ENCODE peak calls at places on chromosomes 13 and 19, in nine cellular contexts. H, Y, B, W, X, O, C, R and E are unnamed samples.

GRCh38 chr19:51948979-51949378 is 21.7 kb downstream of the ZNF613 start:
- DNase-seq in X (no peak), O (no peak), R (no peak), H (peak), W (no peak), C (no peak), B (peak), Y (peak), E (no peak)

GRCh38 chr13:49308977-49309408 is 61.3 kb downstream of the CDADC1 start:
- DNase-seq in Y (no peak), B (peak), R (no peak), X (no peak), O (no peak), C (no peak), W (no peak), H (no peak), E (no peak)

GRCh38 chr19:7509625-7510024 is 6.3 kb upstream of the ZNF358 start:
- DNase-seq in R (peak), X (no peak), H (no peak), B (no peak), W (no peak), O (no peak), Y (no peak), C (no peak), E (no peak)

GRCh38 chr13:51729853-51730553 is 74.0 kb downstream of the DHRS12 start:
- DNase-seq in B (peak), W (no peak), C (peak), Y (no peak), X (no peak), R (peak), H (no peak), O (peak), E (no peak)

GRCh38 chr19:3374369-3375112 is 8.2 kb downstream of the NFIC start:
- DNase-seq in O (no peak), C (no peak), H (no peak), R (no peak), X (no peak), Y (no peak), W (no peak), B (peak), E (no peak)

GRCh38 chr19:48271531-48272151 is 1.8 kb downstream of the ZNF114 start:
- DNase-seq in W (no peak), R (peak), H (no peak), Y (no peak), O (no peak), B (peak), X (no peak), C (peak), E (no peak)

GRCh38 chr19:31127132-31127967 is 221.9 kb downstream of the TSHZ3 start:
- DNase-seq in B (no peak), O (no peak), R (no peak), Y (no peak), H (no peak), X (no peak), W (no peak), C (peak), E (no peak)

GRCh38 chr19:7928741-7929701 is 3.1 kb upstream of the CTXN1 start:
- DNase-seq in H (no peak), Y (no peak), B (peak), W (no peak), O (peak), R (peak), X (peak), C (peak), E (no peak)

GRCh38 chr19:38538793-38539528 is 78.8 kb downstream of the MAP4K1 start:
- DNase-seq in H (no peak), C (no peak), B (no peak), R (no peak), X (no peak), W (no peak), O (no peak), Y (no peak), E (no peak)

GRCh38 chr19:46880440-46880839 is 19.6 kb downstream of the ARHGAP35 start:
- DNase-seq in B (no peak), O (no peak), X (no peak), Y (no peak), H (no peak), C (no peak), W (no peak), R (no peak), E (no peak)

GRCh38 chr13:100434010-100434763 is 154.4 kb downstream of the GGACT start:
- DNase-seq in C (peak), H (no peak), W (peak), X (no peak), R (no peak), Y (no peak), B (no peak), O (no peak), E (peak)